ENCODE peak calls at places on chromosomes 4 and X, in four cellular contexts. E is GM23248, R is HCT116, F is PC-3. K is an unnamed sample.

GRCh38 chrX:3639236-3639635 is 74.2 kb downstream of the PRKX start:
- DNase-seq in E (no peak), R (no peak), F (no peak), K (no peak)

GRCh38 chrX:152220612-152221011 is 82.2 kb upstream of the MAGEA10 start:
- DNase-seq in E (peak; percentile 20), R (no peak), F (peak; percentile 7), K (no peak)

GRCh38 chr4:48015678-48016077 is 803 bp downstream of the CNGA1 start:
- DNase-seq in E (no peak), R (no peak), F (no peak), K (no peak)

GRCh38 chrX:150880808-150881165 is 17.7 kb downstream of the CD99L2 start:
- DNase-seq in E (no peak), R (no peak), F (no peak), K (no peak)

GRCh38 chr4:87058272-87059073 is 123.7 kb downstream of the AFF1 start:
- DNase-seq in E (peak; percentile 51), R (peak; percentile 29), F (peak; percentile 70), K (peak; percentile 72)

GRCh38 chrX:132443736-132444135 is 45.1 kb downstream of the MBNL3 start:
- DNase-seq in E (no peak), R (no peak), F (no peak), K (no peak)

GRCh38 chr4:2937146-2937857 is 25.9 kb downstream of the NOP14 start:
- DNase-seq in E (no peak), R (peak; percentile 68), F (peak; percentile 56), K (no peak)

GRCh38 chr4:163930086-163930485 is 435.6 kb downstream of the TMA16 start:
- DNase-seq in E (no peak), R (no peak), F (no peak), K (peak; percentile 11)

GRCh38 chr4:155759372-155760252 is 791 bp downstream of the GUCY1B1 start:
- DNase-seq in E (peak; percentile 44), R (no peak), F (peak; percentile 9), K (peak; percentile 75)

GRCh38 chrX:130109429-130110378 is 593 bp downstream of the ELF4 start:
- DNase-seq in E (peak; percentile 62), R (no peak), F (peak; percentile 21), K (peak; percentile 30)

GRCh38 chrX:19832186-19832965 is 55.0 kb downstream of the SH3KBP1 start:
- DNase-seq in E (no peak), R (no peak), F (no peak), K (no peak)

GRCh38 chrX:15973299-15973698 is 118.7 kb upstream of the AP1S2 start:
- DNase-seq in E (peak; percentile 34), R (peak; percentile 21), F (peak; percentile 66), K (peak; percentile 63)

GRCh38 chrX:106952988-106953387 is 32.8 kb downstream of the CLDN2 start:
- DNase-seq in E (peak; percentile 33), R (no peak), F (peak; percentile 49), K (no peak)

GRCh38 chrX:261167-261857 is 19.9 kb upstream of the PLCXD1 start:
- DNase-seq in E (no peak), R (no peak), F (peak; percentile 67), K (no peak)

GRCh38 chr4:53929955-53930798 is 134.2 kb downstream of the CHIC2 start:
- DNase-seq in E (peak; percentile 95), R (peak; percentile 68), F (peak; percentile 94), K (peak; percentile 84)

GRCh38 chrX:102684772-102685520 is 27.3 kb upstream of the GPRASP2 start:
- DNase-seq in E (no peak), R (no peak), F (no peak), K (no peak)

DNA sequence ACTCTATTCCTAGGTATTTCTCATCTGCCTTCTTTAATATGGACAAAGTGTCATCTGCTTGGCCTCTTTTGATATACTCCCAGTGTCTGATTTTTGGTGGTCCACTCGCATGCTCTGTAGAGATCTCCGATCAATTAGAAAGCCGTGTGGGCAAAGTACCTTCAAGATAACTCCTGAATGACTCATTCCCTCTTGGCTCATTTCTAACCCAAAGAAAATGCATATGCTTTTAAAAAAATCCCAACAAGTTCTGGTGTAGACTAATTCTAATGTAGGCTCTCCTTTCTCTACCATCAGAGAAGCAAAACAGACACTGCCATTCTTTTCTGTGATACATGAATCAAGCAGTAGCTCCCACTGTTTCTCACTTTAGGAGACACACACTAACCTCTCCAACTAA is 714.8 kb upstream of the ADGRL3 start:
- DNase-seq in E (no peak), R (no peak), F (peak; percentile 40), K (no peak)
- TF ChIP-seq EZH2phosphoT487 in E (no peak), R (no peak), F (no peak), K (no peak)

GRCh38 chr4:5992171-5993062 is 25.8 kb downstream of the C4orf50 start:
- DNase-seq in E (no peak), R (no peak), F (no peak), K (no peak)

GRCh38 chr4:5984843-5985242 is 33.4 kb downstream of the C4orf50 start:
- DNase-seq in E (no peak), R (no peak), F (no peak), K (no peak)

GRCh38 chr4:5989236-5990225 is 28.7 kb downstream of the C4orf50 start:
- DNase-seq in E (no peak), R (no peak), F (no peak), K (no peak)

GRCh38 chr4:5990446-5991160 is 27.6 kb downstream of the C4orf50 start:
- DNase-seq in E (no peak), R (no peak), F (no peak), K (no peak)

GRCh38 chr4:5988086-5988845 is 30.0 kb downstream of the C4orf50 start:
- DNase-seq in E (no peak), R (no peak), F (no peak), K (no peak)
- H3K4me2 ChIP-seq in E (no peak overlapping the region), R (no peak overlapping the region), F (no peak overlapping the region), K (no peak overlapping the region)

GRCh38 chr4:73597594-73597993 is 22.6 kb downstream of the RASSF6 start:
- DNase-seq in E (no peak), R (no peak), F (no peak), K (no peak)
- H3K4me1 ChIP-seq in E (no peaks in the 10 kb centered on the region), R (peaks cover 22% of the 10 kb centered on the region), F (peaks cover 11% of the 10 kb centered on the region), K (peaks cover 5% of the 10 kb centered on the region)

GRCh38 chr4:94577136-94577535 is 125.4 kb downstream of the PDLIM5 start:
- DNase-seq in E (peak; percentile 82), R (no peak), F (no peak), K (peak; percentile 94)

GRCh38 chr4:94578195-94578594 is 126.5 kb downstream of the PDLIM5 start:
- DNase-seq in E (peak; percentile 27), R (no peak), F (no peak), K (no peak)

GRCh38 chr4:94581766-94582165 is 130.0 kb downstream of the PDLIM5 start:
- DNase-seq in E (no peak), R (no peak), F (no peak), K (no peak)

GRCh38 chr4:94583938-94584641 is 132.3 kb downstream of the PDLIM5 start:
- DNase-seq in E (no peak), R (no peak), F (no peak), K (no peak)

GRCh38 chr4:94582517-94582916 is 130.8 kb downstream of the PDLIM5 start:
- DNase-seq in E (peak; percentile 74), R (no peak), F (peak; percentile 3), K (no peak)
- TF ChIP-seq EZH2phosphoT487 in E (no peak), R (no peak), F (no peak), K (no peak)

GRCh38 chr4:186074189-186074588 is 5.2 kb downstream of the TLR3 start:
- DNase-seq in E (no peak), R (no peak), F (no peak), K (no peak)
- H3K4me2 ChIP-seq in E (no peak overlapping the region), R (no peak overlapping the region), F (no peak overlapping the region), K (no peak overlapping the region)